ENCODE peak calls at places on chromosomes 5 and 9, in five cellular contexts. D, P, J, I and C are unnamed samples.

GRCh38 chr9:96418920-96419690 is 935 bp upstream of the ZNF367 start:
- DNase-seq in D (peak; percentile 82), P (peak; percentile 50), J (peak; percentile 33), I (peak; percentile 29), C (no peak)

GRCh38 chr5:125408582-125409069 is 662.2 kb upstream of the ZNF608 start:
- DNase-seq in D (peak; percentile 40), P (peak; percentile 93), J (peak; percentile 81), I (peak; percentile 75), C (no peak)

GRCh38 chr5:1172670-1173404 is 28.6 kb upstream of the SLC6A19 start:
- DNase-seq in D (no peak), P (no peak), J (no peak), I (no peak), C (no peak)

GRCh38 chr5:1317921-1318565 is 23.2 kb upstream of the TERT start:
- DNase-seq in D (no peak), P (no peak), J (no peak), I (no peak), C (no peak)

GRCh38 chr9:133971121-133971951 is 20.8 kb downstream of the VAV2 start:
- DNase-seq in D (no peak), P (no peak), J (no peak), I (no peak), C (no peak)

GRCh38 chr9:107323836-107324235 is 40.8 kb downstream of the RAD23B start:
- DNase-seq in D (no peak), P (no peak), J (no peak), I (no peak), C (no peak)

GRCh38 chr5:133482033-133482432 is 130.3 kb downstream of the FSTL4 start:
- DNase-seq in D (no peak), P (no peak), J (no peak), I (no peak), C (no peak)

GRCh38 chr5:154626876-154627552 is 128.2 kb upstream of the LARP1 start:
- DNase-seq in D (no peak), P (no peak), J (no peak), I (no peak), C (no peak)

GRCh38 chr5:30930736-30931135 is 262.8 kb upstream of the CDH6 start:
- DNase-seq in D (no peak), P (peak; percentile 10), J (no peak), I (no peak), C (no peak)

GRCh38 chr5:124868661-124869060 is 122.2 kb upstream of the ZNF608 start:
- DNase-seq in D (no peak), P (no peak), J (no peak), I (no peak), C (no peak)

GRCh38 chr9:38435526-38435925 is 11.3 kb upstream of the IGFBPL1 start:
- DNase-seq in D (peak; percentile 2), P (no peak), J (peak; percentile 38), I (no peak), C (no peak)

GRCh38 chr5:112348387-112348786 is 70.7 kb downstream of the EPB41L4A start:
- DNase-seq in D (no peak), P (no peak), J (no peak), I (no peak), C (no peak)

GRCh38 chr5:178685386-178686059 is 44.9 kb downstream of the ZNF354A start:
- DNase-seq in D (no peak), P (no peak), J (no peak), I (no peak), C (no peak)

GRCh38 chr9:123216387-123216786 is 52.0 kb downstream of the STRBP start:
- DNase-seq in D (no peak), P (no peak), J (no peak), I (no peak), C (no peak)